ENCODE peak calls at places on chromosome 19, in nine cellular contexts. L is T-cell, Y is gastrocnemius medialis, F is aorta, O is right cardiac atrium, P is esophagus mucosa, V is left lung, R is Right ventricle myocardium superior, G is psoas muscle. J is an unnamed sample.

GRCh38 chr19:39031368-39032163 is 783 bp downstream of the FBXO27 start:
- ATAC-seq in L (peak), Y (peak), F (peak), O (peak), P (peak), V (peak), R (peak), G (peak), J (peak)

GRCh38 chr19:55063492-55063843 is 520 bp upstream of the RDH13 start:
- ATAC-seq in L (no peak), Y (no peak), F (no peak), O (no peak), P (no peak), V (no peak), R (no peak), G (no peak), J (no peak)

GRCh38 chr19:18515959-18516358 is 5.9 kb downstream of the ELL start:
- ATAC-seq in L (no peak), Y (no peak), F (no peak), O (no peak), P (no peak), V (no peak), R (no peak), G (no peak), J (no peak)

GRCh38 chr19:44112802-44113137 is 429 bp upstream of the ZNF225 start:
- ATAC-seq in L (no peak), Y (no peak), F (peak), O (no peak), P (no peak), V (peak), R (peak), G (peak), J (no peak)

GRCh38 chr19:10766681-10767201 is 48.9 kb downstream of the DNM2 start:
- ATAC-seq in L (no peak), Y (no peak), F (no peak), O (peak), P (peak), V (peak), R (peak), G (no peak), J (no peak)

GRCh38 chr19:55441692-55442321 is 1.3 kb downstream of the SHISA7 start:
- ATAC-seq in L (peak), Y (no peak), F (no peak), O (no peak), P (no peak), V (no peak), R (no peak), G (no peak), J (peak)

GRCh38 chr19:46806651-46807050 is 18.3 kb upstream of the SLC1A5 start:
- ATAC-seq in L (no peak), Y (no peak), F (no peak), O (no peak), P (peak), V (no peak), R (no peak), G (no peak), J (no peak)

GRCh38 chr19:19033176-19033425 is 216 bp downstream of the SUGP2 start:
- ATAC-seq in L (no peak), Y (peak), F (no peak), O (no peak), P (no peak), V (peak), R (no peak), G (peak), J (no peak)

GRCh38 chr19:46639356-46640061 is 3.5 kb upstream of the GNG8 start:
- ATAC-seq in L (no peak), Y (no peak), F (peak), O (peak), P (peak), V (peak), R (peak), G (peak), J (peak)

J was measured in activated T-helper 17 cell treated with anti-CD3 and anti-CD28 coated beads, Interleukin-2, amount 50 U/mL, for 72 hours.